ENCODE peak calls at places on chromosome 15, in seven cellular contexts. One of them, this sample, is unnamed.

GRCh38 chr15:72855791-72856190 is 72.2 kb upstream of the ADPGK start:
- DNase-seq in heart left ventricle: no peak
- DNase-seq in HCT116: no peak
- DNase-seq in endothelial cell of umbilical vein: no peak
- DNase-seq in lower leg skin: no peak
- DNase-seq in adrenal gland: no peak
- DNase-seq in ovary: no peak
- DNase-seq in this sample: peak

GRCh38 chr15:47717036-47717611 is at the start of gene SEMA6D:
- DNase-seq in ovary: peak
- DNase-seq in lower leg skin: peak
- DNase-seq in HCT116: no peak
- DNase-seq in adrenal gland: peak
- DNase-seq in heart left ventricle: peak
- DNase-seq in endothelial cell of umbilical vein: peak
- DNase-seq in this sample: no peak

GRCh38 chr15:25093455-25094029 is 138.8 kb downstream of the SNRPN start:
- DNase-seq in endothelial cell of umbilical vein: no peak
- DNase-seq in HCT116: no peak
- DNase-seq in heart left ventricle: no peak
- DNase-seq in lower leg skin: no peak
- DNase-seq in ovary: no peak
- DNase-seq in adrenal gland: no peak
- DNase-seq in this sample: peak

GRCh38 chr15:48424076-48424475 is 92.8 kb downstream of the DUT start:
- DNase-seq in ovary: no peak
- DNase-seq in endothelial cell of umbilical vein: peak
- DNase-seq in HCT116: no peak
- DNase-seq in heart left ventricle: no peak
- DNase-seq in adrenal gland: no peak
- DNase-seq in lower leg skin: no peak
- DNase-seq in this sample: no peak

GRCh38 chr15:100191161-100191560 is 150.6 kb downstream of the ADAMTS17 start:
- DNase-seq in ovary: no peak
- DNase-seq in endothelial cell of umbilical vein: no peak
- DNase-seq in HCT116: no peak
- DNase-seq in adrenal gland: no peak
- DNase-seq in lower leg skin: no peak
- DNase-seq in heart left ventricle: no peak
- DNase-seq in this sample: no peak

GRCh38 chr15:68484696-68485400 is 52.9 kb upstream of the ITGA11 start:
- DNase-seq in lower leg skin: no peak
- DNase-seq in heart left ventricle: no peak
- DNase-seq in ovary: peak
- DNase-seq in adrenal gland: no peak
- DNase-seq in HCT116: no peak
- DNase-seq in endothelial cell of umbilical vein: no peak
- DNase-seq in this sample: no peak

GRCh38 chr15:66231421-66232266 is 21.9 kb downstream of the MEGF11 start:
- DNase-seq in heart left ventricle: no peak
- DNase-seq in HCT116: no peak
- DNase-seq in lower leg skin: no peak
- DNase-seq in ovary: no peak
- DNase-seq in endothelial cell of umbilical vein: no peak
- DNase-seq in adrenal gland: no peak
- DNase-seq in this sample: no peak

GRCh38 chr15:89412906-89413411 is 78.3 kb upstream of the POLG start:
- DNase-seq in heart left ventricle: no peak
- DNase-seq in HCT116: no peak
- DNase-seq in lower leg skin: no peak
- DNase-seq in adrenal gland: no peak
- DNase-seq in endothelial cell of umbilical vein: no peak
- DNase-seq in ovary: no peak
- DNase-seq in this sample: no peak

GRCh38 chr15:72199721-72200212 is 2.2 kb upstream of the GRAMD2A start:
- DNase-seq in lower leg skin: peak
- DNase-seq in heart left ventricle: peak
- DNase-seq in HCT116: peak
- DNase-seq in endothelial cell of umbilical vein: peak
- DNase-seq in adrenal gland: peak
- DNase-seq in ovary: peak
- DNase-seq in this sample: no peak

GRCh38 chr15:101115887-101116680 is 135.8 kb downstream of the CHSY1 start:
- DNase-seq in adrenal gland: peak
- DNase-seq in HCT116: no peak
- DNase-seq in heart left ventricle: peak
- DNase-seq in ovary: peak
- DNase-seq in endothelial cell of umbilical vein: no peak
- DNase-seq in lower leg skin: no peak
- DNase-seq in this sample: no peak

GRCh38 chr15:98807262-98807661 is 158.9 kb downstream of the IGF1R start:
- DNase-seq in heart left ventricle: no peak
- DNase-seq in adrenal gland: no peak
- DNase-seq in lower leg skin: no peak
- DNase-seq in HCT116: no peak
- DNase-seq in endothelial cell of umbilical vein: no peak
- DNase-seq in ovary: no peak
- DNase-seq in this sample: no peak

GRCh38 chr15:75945953-75946352 is 42.3 kb downstream of the FBXO22 start:
- DNase-seq in heart left ventricle: no peak
- DNase-seq in adrenal gland: no peak
- DNase-seq in ovary: no peak
- DNase-seq in lower leg skin: no peak
- DNase-seq in HCT116: no peak
- DNase-seq in endothelial cell of umbilical vein: no peak
- DNase-seq in this sample: no peak

GRCh38 chr15:68491415-68492106 is 59.6 kb upstream of the ITGA11 start:
- DNase-seq in adrenal gland: no peak
- DNase-seq in ovary: no peak
- DNase-seq in endothelial cell of umbilical vein: no peak
- DNase-seq in HCT116: no peak
- DNase-seq in lower leg skin: no peak
- DNase-seq in heart left ventricle: no peak
- DNase-seq in this sample: no peak

GRCh38 chr15:26771917-26772587 is 814 bp downstream of the GABRB3 start:
- DNase-seq in lower leg skin: no peak
- DNase-seq in ovary: no peak
- DNase-seq in HCT116: no peak
- DNase-seq in heart left ventricle: no peak
- DNase-seq in endothelial cell of umbilical vein: no peak
- DNase-seq in adrenal gland: no peak
- DNase-seq in this sample: no peak

GRCh38 chr15:43414196-43414595 is 43.3 kb downstream of the TUBGCP4 start:
- DNase-seq in endothelial cell of umbilical vein: no peak
- DNase-seq in HCT116: no peak
- DNase-seq in ovary: no peak
- DNase-seq in lower leg skin: no peak
- DNase-seq in heart left ventricle: no peak
- DNase-seq in adrenal gland: no peak
- DNase-seq in this sample: no peak

GRCh38 chr15:25900901-25901300 is 37.8 kb upstream of the ATP10A start:
- DNase-seq in adrenal gland: peak
- DNase-seq in HCT116: no peak
- DNase-seq in ovary: no peak
- DNase-seq in heart left ventricle: no peak
- DNase-seq in endothelial cell of umbilical vein: no peak
- DNase-seq in lower leg skin: no peak
- DNase-seq in this sample: no peak

GRCh38 chr15:38758001-38758400 is 193.4 kb upstream of the RASGRP1 start:
- DNase-seq in heart left ventricle: no peak
- DNase-seq in adrenal gland: no peak
- DNase-seq in ovary: no peak
- DNase-seq in endothelial cell of umbilical vein: peak
- DNase-seq in lower leg skin: no peak
- DNase-seq in HCT116: no peak
- DNase-seq in this sample: no peak

GRCh38 chr15:63869371-63870042 is 35.8 kb upstream of the HERC1 start:
- DNase-seq in HCT116: no peak
- DNase-seq in lower leg skin: no peak
- DNase-seq in adrenal gland: no peak
- DNase-seq in endothelial cell of umbilical vein: no peak
- DNase-seq in ovary: no peak
- DNase-seq in heart left ventricle: no peak
- DNase-seq in this sample: no peak

GRCh38 chr15:75350601-75351331 is 3.9 kb downstream of the NEIL1 start:
- DNase-seq in ovary: no peak
- DNase-seq in HCT116: no peak
- DNase-seq in heart left ventricle: no peak
- DNase-seq in adrenal gland: no peak
- DNase-seq in lower leg skin: no peak
- DNase-seq in endothelial cell of umbilical vein: no peak
- DNase-seq in this sample: no peak

GRCh38 chr15:64134322-64134829 is 17.2 kb upstream of the SNX22 start:
- DNase-seq in heart left ventricle: no peak
- DNase-seq in lower leg skin: no peak
- DNase-seq in ovary: peak
- DNase-seq in endothelial cell of umbilical vein: no peak
- DNase-seq in HCT116: no peak
- DNase-seq in adrenal gland: peak
- DNase-seq in this sample: no peak

GRCh38 chr15:32833323-32833944 is 115.6 kb downstream of the GREM1 start:
- DNase-seq in endothelial cell of umbilical vein: peak
- DNase-seq in HCT116: no peak
- DNase-seq in lower leg skin: no peak
- DNase-seq in adrenal gland: no peak
- DNase-seq in ovary: no peak
- DNase-seq in heart left ventricle: no peak
- DNase-seq in this sample: no peak

GRCh38 chr15:54082836-54083492 is 104.7 kb downstream of the UNC13C start:
- DNase-seq in endothelial cell of umbilical vein: peak
- DNase-seq in adrenal gland: no peak
- DNase-seq in HCT116: no peak
- DNase-seq in lower leg skin: no peak
- DNase-seq in ovary: no peak
- DNase-seq in heart left ventricle: no peak
- DNase-seq in this sample: no peak

GRCh38 chr15:96332854-96333193 is 2.3 kb downstream of the NR2F2 start:
- DNase-seq in ovary: no peak
- DNase-seq in endothelial cell of umbilical vein: no peak
- DNase-seq in lower leg skin: no peak
- DNase-seq in heart left ventricle: no peak
- DNase-seq in HCT116: no peak
- DNase-seq in adrenal gland: peak
- DNase-seq in this sample: no peak

GRCh38 chr15:85563328-85563727 is 182.9 kb downstream of the AKAP13 start:
- DNase-seq in endothelial cell of umbilical vein: no peak
- DNase-seq in lower leg skin: no peak
- DNase-seq in ovary: no peak
- DNase-seq in heart left ventricle: no peak
- DNase-seq in adrenal gland: no peak
- DNase-seq in HCT116: no peak
- DNase-seq in this sample: no peak

DNA sequence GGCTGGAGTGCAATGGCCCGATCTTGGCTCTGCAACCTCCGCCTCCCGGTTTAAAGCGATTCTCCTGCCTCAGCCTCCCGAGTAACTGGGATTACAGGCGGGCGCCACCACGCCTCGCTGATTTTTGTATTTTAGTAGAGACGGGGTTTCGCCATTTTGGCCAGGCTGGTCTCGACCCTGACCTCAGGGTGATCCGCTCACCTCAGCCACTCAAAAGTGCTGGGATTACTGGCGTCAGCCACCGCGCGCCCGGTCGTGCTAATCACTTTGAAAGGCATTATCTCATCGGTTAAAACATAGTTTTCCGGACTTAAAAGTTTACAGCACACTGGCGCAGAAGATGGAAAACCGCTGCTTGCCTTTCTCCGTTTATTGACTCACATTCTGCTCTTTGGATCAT is 27.6 kb upstream of the MTHFS start:
- DNase-seq in endothelial cell of umbilical vein: no peak
- DNase-seq in HCT116: no peak
- DNase-seq in lower leg skin: no peak
- DNase-seq in adrenal gland: no peak
- DNase-seq in heart left ventricle: no peak
- DNase-seq in ovary: peak
- DNase-seq in this sample: no peak
- H3K4me3 ChIP-seq in endothelial cell of umbilical vein: peak
- H3K4me3 ChIP-seq in HCT116: peak
- H3K4me3 ChIP-seq in lower leg skin: no peak
- H3K4me3 ChIP-seq in adrenal gland: no peak
- H3K4me3 ChIP-seq in heart left ventricle: peak
- H3K4me3 ChIP-seq in ovary: peak
- H3K4me3 ChIP-seq in this sample: peak

DNA sequence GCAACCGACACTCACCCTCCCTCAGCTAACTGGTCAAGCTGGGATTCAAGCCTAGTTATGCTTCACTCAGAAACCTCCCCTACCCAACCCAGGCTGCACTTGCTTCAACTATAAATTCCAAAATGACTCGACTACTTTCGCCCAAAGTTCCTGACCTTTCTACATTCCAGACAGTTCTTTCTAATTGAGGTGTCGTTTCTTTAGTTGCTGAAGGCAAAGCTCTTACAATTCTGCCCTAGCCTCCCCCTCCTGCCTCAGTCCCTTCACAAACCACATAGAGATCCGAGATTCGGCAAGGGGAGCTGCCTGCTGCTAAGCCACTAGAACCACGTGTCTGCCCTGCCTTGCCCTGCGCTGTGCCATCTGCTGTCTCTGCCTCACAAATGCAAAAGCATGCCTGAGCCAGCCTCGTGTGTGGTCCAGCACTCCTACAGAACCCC is 74.7 kb upstream of the SH3GL3 start:
- DNase-seq in endothelial cell of umbilical vein: no peak
- DNase-seq in ovary: no peak
- DNase-seq in heart left ventricle: no peak
- DNase-seq in adrenal gland: no peak
- DNase-seq in lower leg skin: no peak
- DNase-seq in HCT116: no peak
- DNase-seq in this sample: no peak
- TF ChIP-seq CTCF in endothelial cell of umbilical vein: no peak
- TF ChIP-seq CTCF in ovary: no peak
- TF ChIP-seq CTCF in heart left ventricle: no peak
- TF ChIP-seq CTCF in adrenal gland: no peak
- TF ChIP-seq CTCF in lower leg skin: no peak
- TF ChIP-seq CTCF in HCT116: no peak
- TF ChIP-seq CTCF in this sample: no peak

DNA sequence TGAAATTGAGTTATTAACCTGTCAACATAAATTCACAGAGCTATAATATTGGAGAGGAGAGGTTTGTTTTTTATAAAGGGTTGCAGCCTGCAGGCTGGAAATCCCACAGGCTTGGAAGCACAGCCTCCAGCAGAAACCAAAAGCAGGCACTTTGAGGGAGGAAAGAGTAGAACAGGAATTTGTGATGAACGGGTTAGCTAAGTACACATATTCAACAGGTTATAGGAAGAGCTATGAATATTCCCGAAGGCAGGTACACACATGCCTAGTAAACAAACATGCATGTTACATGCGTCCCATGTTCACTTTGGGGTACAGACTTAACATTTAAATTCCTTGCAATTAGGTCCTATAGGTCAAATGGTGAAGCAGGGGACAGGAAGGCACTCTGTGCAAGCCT is 25.9 kb upstream of the LIPC start:
- DNase-seq in endothelial cell of umbilical vein: no peak
- DNase-seq in lower leg skin: no peak
- DNase-seq in HCT116: no peak
- DNase-seq in heart left ventricle: no peak
- DNase-seq in adrenal gland: no peak
- DNase-seq in ovary: no peak
- DNase-seq in this sample: no peak
- TF ChIP-seq POLR2A in endothelial cell of umbilical vein: no peak
- TF ChIP-seq POLR2A in lower leg skin: no peak
- TF ChIP-seq POLR2A in HCT116: no peak
- TF ChIP-seq POLR2A in heart left ventricle: no peak
- TF ChIP-seq POLR2A in adrenal gland: no peak
- TF ChIP-seq POLR2A in ovary: no peak
- TF ChIP-seq POLR2A in this sample: no peak

GRCh38 chr15:31227235-31227634 is 99.4 kb upstream of the KLF13 start:
- DNase-seq in HCT116: no peak
- DNase-seq in adrenal gland: no peak
- DNase-seq in heart left ventricle: no peak
- DNase-seq in lower leg skin: no peak
- DNase-seq in ovary: no peak
- DNase-seq in endothelial cell of umbilical vein: no peak
- DNase-seq in this sample: no peak
- H3K4me3 ChIP-seq in HCT116: no peak
- H3K4me3 ChIP-seq in adrenal gland: no peak
- H3K4me3 ChIP-seq in heart left ventricle: no peak
- H3K4me3 ChIP-seq in lower leg skin: no peak
- H3K4me3 ChIP-seq in ovary: no peak
- H3K4me3 ChIP-seq in endothelial cell of umbilical vein: no peak
- H3K4me3 ChIP-seq in this sample: no peak

This sample was measured in vagina.